ENCODE peak calls at places on chromosomes 5 and 9, in seven cellular contexts. H is uterus, S is psoas muscle, X is left ventricle myocardium inferior, G is NT2/D1, Q is lung, E is fibroblast of lung. R is an unnamed sample. For H3K27me3, the result is how much of the 10 kb centered on the place peaks cover.

GRCh38 chr9:112086627-112087026 is 88.5 kb downstream of the SUSD1 start:
- DNase-seq in H (no peak), S (no peak), X (no peak), G (no peak), Q (no peak), E (peak), R (no peak)

GRCh38 chr5:168274416-168274815 is 17.0 kb upstream of the WWC1 start:
- DNase-seq in H (no peak), S (no peak), X (no peak), G (no peak), Q (no peak), E (peak), R (no peak)

GRCh38 chr9:94853887-94854286 is 127.4 kb downstream of the AOPEP start:
- DNase-seq in H (no peak), S (no peak), X (no peak), G (no peak), Q (no peak), E (no peak), R (peak)

GRCh38 chr9:127390563-127390962 is 6.4 kb upstream of the SLC2A8 start:
- DNase-seq in H (no peak), S (no peak), X (no peak), G (no peak), Q (no peak), E (no peak), R (no peak)

GRCh38 chr9:108609227-108609894 is 246.4 kb downstream of the ACTL7B start:
- DNase-seq in H (no peak), S (no peak), X (no peak), G (no peak), Q (no peak), E (no peak), R (no peak)

GRCh38 chr5:150604894-150605440 is 35.5 kb upstream of the SYNPO start:
- DNase-seq in H (no peak), S (peak), X (peak), G (no peak), Q (no peak), E (no peak), R (no peak)

GRCh38 chr5:139514486-139514856 is 31.9 kb upstream of the STING1 start:
- DNase-seq in H (no peak), S (no peak), X (no peak), G (no peak), Q (no peak), E (no peak), R (no peak)

GRCh38 chr5:104913840-104914239 is 1351.3 kb upstream of the NUDT12 start:
- DNase-seq in H (no peak), S (no peak), X (no peak), G (no peak), Q (no peak), E (no peak), R (no peak)

GRCh38 chr5:132635873-132636272 is 22.1 kb upstream of the IL13 start:
- DNase-seq in H (no peak), S (no peak), X (no peak), G (no peak), Q (no peak), E (no peak), R (no peak)

GRCh38 chr9:13282998-13283397 is 3.5 kb upstream of the MPDZ start:
- DNase-seq in H (no peak), S (no peak), X (no peak), G (no peak), Q (no peak), E (no peak), R (no peak)

GRCh38 chr9:8772302-8772701 is 972.7 kb upstream of the DMAC1 start:
- DNase-seq in H (no peak), S (no peak), X (no peak), G (no peak), Q (no peak), E (no peak), R (no peak)

GRCh38 chr9:123796618-123797484 is 133.1 kb downstream of the DENND1A start:
- DNase-seq in H (no peak), S (no peak), X (no peak), G (no peak), Q (no peak), E (no peak), R (no peak)

GRCh38 chr9:133891741-133892140 is 100.4 kb downstream of the VAV2 start:
- DNase-seq in H (no peak), S (no peak), X (no peak), G (no peak), Q (no peak), E (no peak), R (no peak)

GRCh38 chr9:133464638-133465037 is 4.9 kb downstream of the CACFD1 start:
- DNase-seq in H (no peak), S (no peak), X (no peak), G (no peak), Q (no peak), E (no peak), R (no peak)

GRCh38 chr9:111897831-111898144 is 1.2 kb downstream of the UGCG start:
- DNase-seq in H (no peak), S (no peak), X (no peak), G (no peak), Q (no peak), E (peak), R (no peak)

GRCh38 chr9:136823136-136824046 is 15.6 kb downstream of the RABL6 start:
- DNase-seq in H (no peak), S (no peak), X (no peak), G (no peak), Q (no peak), E (no peak), R (no peak)

GRCh38 chr5:127038550-127038949 is 8.2 kb upstream of the MARCHF3 start:
- DNase-seq in H (no peak), S (no peak), X (no peak), G (no peak), Q (no peak), E (no peak), R (no peak)

GRCh38 chr5:143066556-143067281 is 296.5 kb downstream of the ARHGAP26 start:
- DNase-seq in H (peak), S (peak), X (peak), G (no peak), Q (no peak), E (peak), R (no peak)

GRCh38 chr5:116531635-116532034 is 43.0 kb downstream of the SEMA6A start:
- DNase-seq in H (no peak), S (no peak), X (no peak), G (no peak), Q (no peak), E (no peak), R (no peak)

GRCh38 chr5:83149671-83150070 is 72.3 kb downstream of the XRCC4 start:
- DNase-seq in H (no peak), S (no peak), X (no peak), G (no peak), Q (no peak), E (peak), R (peak)

GRCh38 chr5:149802008-149802407 is 71.9 kb downstream of the PPARGC1B start:
- DNase-seq in H (no peak), S (no peak), X (peak), G (no peak), Q (no peak), E (no peak), R (no peak)

GRCh38 chr5:52725065-52725746 is 62.5 kb upstream of the ITGA1 start:
- DNase-seq in H (no peak), S (no peak), X (no peak), G (no peak), Q (peak), E (no peak), R (no peak)

GRCh38 chr9:127983847-127984289 is 3.1 kb upstream of the EEIG1 start:
- DNase-seq in H (no peak), S (no peak), X (no peak), G (no peak), Q (no peak), E (no peak), R (no peak)

GRCh38 chr9:74639112-74639511 is 142.0 kb downstream of the RORB start:
- DNase-seq in H (no peak), S (no peak), X (no peak), G (no peak), Q (no peak), E (no peak), R (no peak)

GRCh38 chr5:180399931-180400330 is 46.8 kb upstream of the GFPT2 start:
- DNase-seq in H (no peak), S (no peak), X (no peak), G (no peak), Q (no peak), E (no peak), R (no peak)

GRCh38 chr5:157184117-157184516 is 3.5 kb downstream of the ITK start:
- DNase-seq in H (no peak), S (no peak), X (no peak), G (no peak), Q (no peak), E (no peak), R (no peak)

GRCh38 chr5:102048940-102049339 is 247.1 kb downstream of the SLCO4C1 start:
- DNase-seq in H (no peak), S (no peak), X (no peak), G (no peak), Q (no peak), E (peak), R (no peak)

GRCh38 chr5:71955718-71956117 is 151.6 kb upstream of the MAP1B start:
- DNase-seq in H (no peak), S (no peak), X (no peak), G (no peak), Q (no peak), E (no peak), R (no peak)

GRCh38 chr5:56712895-56713565 is 102.3 kb upstream of the MAP3K1 start:
- DNase-seq in H (no peak), S (no peak), X (no peak), G (no peak), Q (no peak), E (no peak), R (no peak)

GRCh38 chr5:160272889-160273288 is 39.5 kb downstream of the CCNJL start:
- DNase-seq in H (no peak), S (no peak), X (no peak), G (no peak), Q (no peak), E (no peak), R (no peak)

GRCh38 chr9:108639736-108640135 is 216.1 kb downstream of the ACTL7B start:
- DNase-seq in H (no peak), S (no peak), X (no peak), G (no peak), Q (no peak), E (no peak), R (no peak)

DNA sequence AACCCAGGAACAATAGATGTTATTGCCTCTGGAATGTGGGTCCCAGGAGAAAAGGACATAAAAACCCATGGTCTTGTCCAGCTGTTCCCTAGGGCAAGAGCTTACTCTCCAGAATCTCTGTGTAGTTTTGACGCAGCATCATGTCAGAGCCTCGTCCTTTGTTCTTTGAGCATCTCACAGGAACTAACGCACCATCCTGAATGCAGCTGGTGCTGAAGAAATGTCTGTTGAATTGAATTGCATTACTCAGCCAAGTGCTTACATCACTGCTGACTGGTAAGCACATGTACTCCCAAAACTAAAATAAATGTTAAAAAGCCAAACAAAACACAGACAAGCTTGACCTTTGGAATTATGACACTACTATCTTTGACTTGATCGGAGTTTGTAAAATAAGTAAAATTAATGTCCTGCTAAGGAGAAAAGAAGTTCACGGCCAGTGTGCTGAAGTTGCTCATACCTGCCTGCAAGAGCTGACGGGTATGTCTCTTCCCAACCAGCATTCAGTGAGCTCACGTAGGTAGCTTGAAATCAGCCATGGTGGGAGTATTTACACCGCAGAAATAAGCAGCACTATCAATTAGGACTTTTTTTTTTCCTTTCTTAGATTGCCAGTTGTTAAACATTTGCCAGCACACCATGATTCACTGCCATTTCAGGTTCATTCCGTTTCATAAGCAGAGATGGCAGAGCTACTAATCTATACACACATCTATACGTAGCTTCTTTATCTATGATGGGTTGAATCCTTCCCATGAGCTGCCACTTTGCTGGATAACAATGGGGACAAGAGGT is 310.7 kb upstream of the MSX2 start:
- DNase-seq in H (no peak), S (no peak), X (no peak), G (no peak), Q (no peak), E (peak), R (no peak)
- H3K27me3 ChIP-seq in H (under half), S (under half), X (under half), G (under half), Q (under half), E (under half), R (under half)

GRCh38 chr9:14341437-14342133 is 27.6 kb upstream of the NFIB start:
- DNase-seq in H (no peak), S (no peak), X (no peak), G (no peak), Q (no peak), E (no peak), R (no peak)

GRCh38 chr9:14342746-14343145 is 28.8 kb upstream of the NFIB start:
- DNase-seq in H (no peak), S (no peak), X (no peak), G (no peak), Q (no peak), E (no peak), R (no peak)

GRCh38 chr9:14340994-14341393 is 27.1 kb upstream of the NFIB start:
- DNase-seq in H (no peak), S (no peak), X (no peak), G (no peak), Q (no peak), E (no peak), R (no peak)

GRCh38 chr9:14340536-14340935 is 26.6 kb upstream of the NFIB start:
- DNase-seq in H (no peak), S (no peak), X (no peak), G (no peak), Q (no peak), E (no peak), R (no peak)

GRCh38 chr9:14339746-14340145 is 25.8 kb upstream of the NFIB start:
- DNase-seq in H (no peak), S (no peak), X (no peak), G (no peak), Q (no peak), E (no peak), R (no peak)
- H3K27me3 ChIP-seq in H (under half), S (under half), X (under half), G (under half), Q (under half), E (under half), R (under half)

GRCh38 chr5:43589310-43589709 is 13.7 kb upstream of the NNT start:
- DNase-seq in H (no peak), S (no peak), X (no peak), G (no peak), Q (no peak), E (no peak), R (no peak)

GRCh38 chr5:43592363-43592762 is 10.6 kb upstream of the NNT start:
- DNase-seq in H (no peak), S (no peak), X (no peak), G (no peak), Q (no peak), E (no peak), R (no peak)

DNA sequence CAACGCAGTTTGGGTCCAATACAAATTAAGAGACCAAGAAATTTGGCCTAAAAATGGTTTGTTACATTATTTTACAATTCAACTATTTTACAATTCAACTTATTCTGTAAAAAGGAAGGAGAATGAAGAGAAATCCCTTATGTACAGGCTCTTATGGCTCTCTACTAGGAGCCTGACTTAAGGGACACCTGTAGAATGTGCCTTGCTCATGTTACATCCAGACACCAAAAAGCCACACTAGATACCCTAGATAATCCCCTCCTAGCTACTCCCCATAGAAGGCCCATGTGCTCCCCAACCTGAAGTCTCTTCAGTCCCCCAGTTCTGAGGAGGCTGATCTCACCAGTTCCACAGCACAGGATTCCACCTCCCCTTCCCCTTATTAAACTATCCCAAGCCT is 14.1 kb upstream of the NNT start:
- DNase-seq in H (no peak), S (no peak), X (no peak), G (no peak), Q (no peak), E (no peak), R (no peak)
- H3K27me3 ChIP-seq in H (under half), S (under half), X (under half), G (under half), Q (under half), E (under half), R (under half)

DNA sequence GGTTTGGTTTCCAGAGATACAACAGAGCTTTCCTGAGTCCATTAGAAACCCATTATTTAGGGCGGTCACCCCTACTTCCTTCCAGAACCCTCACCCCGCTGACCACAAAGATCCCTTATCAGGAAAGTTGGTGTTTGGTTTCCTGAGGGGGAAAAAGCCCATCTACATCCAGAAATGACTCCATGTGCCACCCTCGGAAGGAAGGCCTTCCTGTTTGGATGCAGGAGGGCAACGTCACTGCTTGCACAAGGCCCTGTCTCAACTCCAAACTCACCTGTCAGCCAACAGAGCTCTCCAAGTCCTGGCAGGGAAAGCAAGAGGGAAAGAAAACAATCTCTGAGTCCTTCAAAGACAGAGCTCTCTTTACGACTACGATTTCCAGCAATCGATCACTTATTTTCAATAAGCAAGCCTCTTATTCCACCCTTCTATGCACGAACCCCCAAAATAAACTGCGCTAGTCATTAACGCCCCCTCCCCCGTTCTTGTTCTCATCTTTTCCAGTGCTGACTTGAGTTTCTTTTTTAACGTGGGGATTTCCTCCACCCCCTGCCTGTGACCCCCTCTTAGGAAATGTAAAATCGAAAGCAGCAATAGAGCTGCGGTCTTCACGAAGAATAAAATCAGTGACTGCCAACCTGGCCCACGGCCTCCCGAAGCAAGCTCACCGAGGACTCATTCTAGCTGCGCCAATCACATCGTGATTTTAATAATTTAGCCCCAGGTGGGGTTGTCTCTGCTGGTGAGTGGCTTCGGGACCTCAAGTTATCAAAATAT is 35.7 kb upstream of the NTNG2 start:
- DNase-seq in H (no peak), S (no peak), X (no peak), G (no peak), Q (no peak), E (no peak), R (no peak)
- H3K27me3 ChIP-seq in H (under half), S (under half), X (half or more), G (under half), Q (under half), E (half or more), R (under half)